ENCODE peak calls at places on chromosome 12, in seven cellular contexts. B is neuronal stem cell, V is H9, Q is H1, D is mesendoderm, M is IMR-90, F is trophoblast cell. K is an unnamed sample.

GRCh38 chr12:51954465-51955361 is 3.2 kb downstream of the ACVR1B start:
- DNase-seq in B (no peak), V (no peak), Q (no peak), D (no peak), M (no peak), F (no peak), K (no peak)

GRCh38 chr12:126247936-126248335 is 1182.7 kb downstream of the AACS start:
- DNase-seq in B (no peak), V (no peak), Q (no peak), D (no peak), M (no peak), F (no peak), K (no peak)

GRCh38 chr12:49609059-49609874 is 3.8 kb upstream of the FAM186B start:
- DNase-seq in B (no peak), V (no peak), Q (no peak), D (no peak), M (no peak), F (no peak), K (peak; percentile 15)

GRCh38 chr12:32139064-32139421 is 32.4 kb downstream of the BICD1 start:
- DNase-seq in B (no peak), V (no peak), Q (no peak), D (peak; percentile 52), M (peak; percentile 66), F (no peak), K (peak; percentile 73)

GRCh38 chr12:111362687-111363475 is 6.0 kb downstream of the PHETA1 start:
- DNase-seq in B (no peak), V (no peak), Q (no peak), D (no peak), M (no peak), F (no peak), K (no peak)

GRCh38 chr12:65420941-65421340 is 142.5 kb downstream of the MSRB3 start:
- DNase-seq in B (no peak), V (no peak), Q (no peak), D (no peak), M (no peak), F (no peak), K (no peak)

GRCh38 chr12:65658360-65658759 is 165.9 kb upstream of the HMGA2 start:
- DNase-seq in B (no peak), V (no peak), Q (no peak), D (no peak), M (no peak), F (no peak), K (no peak)

GRCh38 chr12:110244829-110245228 is 36.2 kb upstream of the ATP2A2 start:
- DNase-seq in B (no peak), V (peak; percentile 89), Q (peak; percentile 82), D (peak; percentile 92), M (no peak), F (no peak), K (no peak)

GRCh38 chr12:113088037-113088436 is 31.5 kb downstream of the DTX1 start:
- DNase-seq in B (no peak), V (no peak), Q (no peak), D (peak; percentile 24), M (no peak), F (no peak), K (no peak)

DNA sequence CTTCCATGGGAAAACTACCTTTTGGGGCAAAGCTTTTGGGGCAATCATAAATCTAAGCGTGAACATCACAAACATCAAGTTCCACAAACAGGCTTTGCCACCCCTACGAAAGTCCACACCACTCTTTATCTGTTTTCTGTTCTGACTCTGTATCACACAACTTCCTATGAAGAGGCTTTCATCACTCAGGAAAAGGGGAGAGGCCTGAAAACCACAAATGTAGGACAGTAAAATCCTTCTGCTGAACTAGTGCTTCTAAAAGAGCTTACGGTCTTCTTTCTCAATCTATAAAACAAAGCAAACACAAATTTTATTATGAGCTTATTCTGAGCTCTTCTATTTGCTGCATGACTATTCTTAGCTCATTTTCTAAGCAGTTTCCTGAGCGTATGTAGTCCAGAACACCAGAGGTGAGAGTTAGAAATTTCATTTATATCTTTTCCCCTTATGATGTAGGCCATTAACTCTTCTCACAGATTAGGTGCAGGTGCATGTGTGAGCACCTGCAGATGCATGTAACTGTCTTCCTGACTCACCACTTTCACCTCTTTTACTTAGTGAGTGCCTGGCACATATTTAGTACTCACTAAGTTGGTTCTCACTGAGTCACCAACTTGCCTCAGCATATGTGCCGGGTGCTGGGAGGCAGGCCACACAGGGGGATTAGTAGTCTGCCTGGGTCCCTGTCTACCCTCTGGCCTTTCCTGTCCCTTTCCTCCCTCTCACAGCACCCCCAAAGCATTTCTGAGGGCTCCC is 32.9 kb upstream of the SYCP3 start:
- DNase-seq in B (no peak), V (no peak), Q (no peak), D (no peak), M (no peak), F (no peak), K (no peak)
- H2AK5ac ChIP-seq in B (no peak overlapping the region), V (no peak overlapping the region), Q (no peak overlapping the region), D (no peak overlapping the region), M (no peak overlapping the region), F (no peak overlapping the region), K (no peak overlapping the region)

GRCh38 chr12:2998789-2999264 is 39.6 kb downstream of the TEAD4 start:
- DNase-seq in B (no peak), V (peak; percentile 86), Q (peak; percentile 74), D (peak; percentile 79), M (peak; percentile 88), F (no peak), K (peak; percentile 74)
- H2AK5ac ChIP-seq in B (peak overlapping the region; percentile 66), V (no peak overlapping the region), Q (no peak overlapping the region), D (no peak overlapping the region), M (no peak overlapping the region), F (no peak overlapping the region), K (no peak overlapping the region)

DNA sequence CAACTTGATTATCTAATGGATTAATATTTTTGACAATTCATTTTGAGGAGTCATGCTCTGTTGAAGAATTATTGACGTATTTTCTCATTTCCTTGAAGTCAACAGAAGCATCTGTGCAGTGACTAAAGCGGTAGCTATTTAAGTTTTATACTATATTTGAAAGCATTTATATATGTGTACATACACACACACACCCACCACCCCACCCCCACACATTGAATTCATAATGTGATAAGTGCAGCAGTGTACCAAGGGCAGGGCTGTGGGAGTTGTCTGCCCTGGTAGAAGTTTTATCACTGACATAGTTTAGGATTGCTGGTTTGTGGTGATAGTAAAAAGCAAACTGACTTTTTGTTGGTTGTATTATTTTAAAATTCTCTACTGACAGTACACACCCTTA is 39.1 kb downstream of the GAS2L3 start:
- DNase-seq in B (no peak), V (no peak), Q (no peak), D (no peak), M (no peak), F (no peak), K (no peak)
- H2AK5ac ChIP-seq in B (no peak overlapping the region), V (no peak overlapping the region), Q (no peak overlapping the region), D (no peak overlapping the region), M (no peak overlapping the region), F (no peak overlapping the region), K (no peak overlapping the region)

GRCh38 chr12:70964867-70965469 is 44.4 kb upstream of the PTPRR start:
- DNase-seq in B (no peak), V (no peak), Q (no peak), D (peak; percentile 74), M (no peak), F (no peak), K (no peak)
- H2AK5ac ChIP-seq in B (no peak overlapping the region), V (no peak overlapping the region), Q (no peak overlapping the region), D (no peak overlapping the region), M (no peak overlapping the region), F (no peak overlapping the region), K (no peak overlapping the region)

K was measured in mesenchymal stem cell.